ENCODE peak calls at places on chromosomes 12 and 14, in four cellular contexts. Y, B, W and P are unnamed samples.

GRCh38 chr14:94751956-94752355 is 18.0 kb downstream of the GSC start:
- DNase-seq in Y (no peak), B (no peak), W (no peak), P (no peak)

GRCh38 chr12:82097877-82098276 is 260.3 kb downstream of the CCDC59 start:
- DNase-seq in Y (no peak), B (no peak), W (no peak), P (no peak)

GRCh38 chr12:102816816-102817434 is 100.1 kb downstream of the PAH start:
- DNase-seq in Y (peak; percentile 17), B (no peak), W (peak; percentile 15), P (no peak)

GRCh38 chr12:77054856-77055255 is 10.5 kb downstream of the E2F7 start:
- DNase-seq in Y (no peak), B (no peak), W (no peak), P (no peak)

GRCh38 chr14:37992489-37992888 is 215.2 kb upstream of the SSTR1 start:
- DNase-seq in Y (no peak), B (no peak), W (no peak), P (no peak)

GRCh38 chr12:49332441-49332861 is 4.5 kb downstream of the C1QL4 start:
- DNase-seq in Y (no peak), B (no peak), W (no peak), P (no peak)

GRCh38 chr12:113161415-113162016 is 12.0 kb downstream of the CFAP73 start:
- DNase-seq in Y (no peak), B (peak; percentile 70), W (peak; percentile 36), P (peak; percentile 19)

GRCh38 chr12:92170050-92170449 is 24.4 kb upstream of the BTG1 start:
- DNase-seq in Y (no peak), B (no peak), W (no peak), P (no peak)

GRCh38 chr14:92936085-92936484 is 13.1 kb downstream of the CHGA start:
- DNase-seq in Y (no peak), B (no peak), W (no peak), P (no peak)

GRCh38 chr12:20050166-20050565 is 318.2 kb upstream of the PDE3A start:
- DNase-seq in Y (no peak), B (no peak), W (no peak), P (peak; percentile 31)

GRCh38 chr12:52633383-52633782 is 15.0 kb upstream of the KRT73 start:
- DNase-seq in Y (no peak), B (no peak), W (no peak), P (no peak)

GRCh38 chr12:30975581-30975980 is 49.0 kb downstream of the TSPAN11 start:
- DNase-seq in Y (no peak), B (peak; percentile 26), W (peak; percentile 21), P (peak; percentile 62)

GRCh38 chr12:110750784-110751461 is 8.2 kb upstream of the PPP1CC start:
- DNase-seq in Y (no peak), B (no peak), W (peak; percentile 32), P (peak; percentile 27)

GRCh38 chr12:122793685-122794106 is 19.3 kb downstream of the CCDC62 start:
- DNase-seq in Y (peak; percentile 18), B (no peak), W (peak; percentile 50), P (no peak)

GRCh38 chr14:22426711-22427110 is 162.3 kb downstream of the DAD1 start:
- DNase-seq in Y (no peak), B (no peak), W (no peak), P (no peak)

GRCh38 chr12:32501835-32502333 is 102.5 kb downstream of the FGD4 start:
- DNase-seq in Y (peak; percentile 72), B (peak; percentile 53), W (peak; percentile 81), P (no peak)

GRCh38 chr14:97185186-97185585 is 388.0 kb downstream of the VRK1 start:
- DNase-seq in Y (no peak), B (no peak), W (no peak), P (no peak)

GRCh38 chr14:101775756-101776292 is 14.3 kb downstream of the PPP2R5C start:
- DNase-seq in Y (no peak), B (no peak), W (no peak), P (no peak)

GRCh38 chr12:19129486-19130223 is at the start of gene PLEKHA5:
- DNase-seq in Y (peak; percentile 79), B (peak; percentile 59), W (peak; percentile 45), P (peak; percentile 76)